ENCODE peak calls at places on chromosomes 4 and X, in ten cellular contexts. F is activated T-cell treated with anti-CD3 and anti-CD28 coated beads for 24 hours; V is ELR; T is lower leg skin; E is SIG-M5; X is OCI-M1; G is globus pallidus; N is COR-L47; R is activated CD8-positive, alpha-beta memory T cell treated with anti-CD3 and anti-CD28 coated beads, Interleukin-2, amount 50 U/mL, for 4 hours; U is fibroblast of pulmonary artery. P is an unnamed sample.

GRCh38 chr4:95181446-95182306 is 367.1 kb downstream of the UNC5C start:
- DNase-seq in T (no peak), E (no peak), X (peak), N (peak), V (no peak), U (peak), R (no peak), G (no peak), F (no peak), P (no peak)

GRCh38 chrX:21674430-21675186 is 16.5 kb upstream of the KLHL34 start:
- DNase-seq in G (no peak), U (no peak), T (no peak), E (no peak), V (no peak), N (no peak), X (no peak), R (no peak), F (no peak), P (no peak)

GRCh38 chr4:65943076-65943475 is 272.8 kb upstream of the EPHA5 start:
- DNase-seq in F (no peak), V (peak), U (peak), G (no peak), T (no peak), N (peak), R (no peak), X (no peak), E (no peak), P (no peak)

GRCh38 chrX:134171661-134172587 is 65.1 kb upstream of the CCDC160 start:
- DNase-seq in F (no peak), U (peak), X (peak), G (peak), R (peak), V (no peak), N (no peak), E (no peak), T (no peak), P (peak)

GRCh38 chr4:7411896-7412585 is 22.7 kb downstream of the PSAPL1 start:
- DNase-seq in G (no peak), V (no peak), T (peak), U (no peak), X (no peak), F (no peak), R (peak), N (no peak), E (no peak), P (no peak)

GRCh38 chr4:115107411-115107810 is 6.0 kb downstream of the NDST4 start:
- DNase-seq in N (no peak), U (no peak), R (no peak), X (no peak), G (no peak), V (no peak), E (no peak), F (no peak), T (no peak), P (no peak)

GRCh38 chrX:16882188-16882587 is 12.0 kb upstream of the RBBP7 start:
- DNase-seq in X (peak), E (no peak), R (no peak), F (no peak), N (peak), V (peak), T (no peak), G (no peak), U (peak), P (no peak)

GRCh38 chrX:48745222-48745621 is 16.3 kb upstream of the GLOD5 start:
- DNase-seq in V (no peak), T (no peak), U (no peak), G (no peak), N (no peak), E (no peak), R (no peak), X (no peak), F (no peak), P (no peak)

GRCh38 chr4:40454816-40455215 is 119.7 kb downstream of the CHRNA9 start:
- DNase-seq in F (no peak), N (no peak), G (no peak), T (no peak), E (no peak), R (no peak), X (no peak), U (peak), V (no peak), P (no peak)

GRCh38 chr4:118326585-118326984 is 26.2 kb downstream of the PRSS12 start:
- DNase-seq in U (no peak), X (peak), T (no peak), V (no peak), G (no peak), R (no peak), E (peak), F (no peak), N (no peak), P (no peak)

GRCh38 chr4:44727471-44727870 is 1.1 kb upstream of the GNPDA2 start:
- DNase-seq in N (no peak), X (no peak), R (no peak), T (no peak), V (no peak), U (no peak), F (no peak), G (no peak), E (no peak), P (no peak)

GRCh38 chr4:24966076-24966475 is 53.2 kb upstream of the CCDC149 start:
- DNase-seq in N (no peak), E (no peak), F (no peak), R (no peak), V (no peak), T (no peak), G (no peak), X (no peak), U (no peak), P (no peak)

GRCh38 chrX:150983526-150984163 is 510 bp downstream of the HMGB3 start:
- DNase-seq in R (no peak), U (no peak), V (no peak), T (no peak), N (no peak), X (no peak), G (no peak), E (no peak), F (no peak), P (no peak)

GRCh38 chr4:129264008-129264657 is 168.2 kb downstream of the C4orf33 start:
- DNase-seq in X (peak), N (no peak), F (no peak), V (peak), E (no peak), G (no peak), U (no peak), T (no peak), R (no peak), P (peak)

GRCh38 chr4:11468901-11469300 is 40.2 kb upstream of the HS3ST1 start:
- DNase-seq in E (no peak), X (no peak), R (no peak), F (no peak), T (no peak), G (no peak), V (no peak), U (no peak), N (no peak), P (no peak)

GRCh38 chr4:148447672-148448071 is 5.5 kb upstream of the NR3C2 start:
- DNase-seq in F (no peak), T (no peak), V (peak), E (no peak), X (peak), G (no peak), N (no peak), R (peak), U (peak), P (no peak)

GRCh38 chr4:98467627-98468072 is 190.8 kb downstream of the TSPAN5 start:
- DNase-seq in U (peak), G (peak), V (peak), T (peak), F (peak), E (no peak), X (peak), R (peak), N (peak), P (peak)

GRCh38 chr4:17562157-17562556 is 14.8 kb upstream of the LAP3 start:
- DNase-seq in N (no peak), G (no peak), T (no peak), R (no peak), U (no peak), V (no peak), X (peak), F (no peak), E (no peak), P (no peak)

GRCh38 chr4:174714393-174715211 is 114.4 kb downstream of the GLRA3 start:
- DNase-seq in V (peak), N (peak), E (no peak), F (no peak), T (no peak), U (peak), X (peak), R (peak), G (no peak), P (no peak)

GRCh38 chrX:146278381-146278780 is 460.8 kb downstream of the SLITRK2 start:
- DNase-seq in U (no peak), T (no peak), R (no peak), E (no peak), G (no peak), X (peak), V (no peak), N (no peak), F (no peak), P (no peak)

GRCh38 chr4:102725229-102725628 is 35.5 kb downstream of the MANBA start:
- DNase-seq in G (no peak), X (no peak), U (no peak), R (no peak), F (no peak), E (no peak), V (no peak), N (no peak), T (no peak), P (no peak)

GRCh38 chr4:141680060-141680459 is 43.7 kb downstream of the IL15 start:
- DNase-seq in F (no peak), R (no peak), T (no peak), E (no peak), G (no peak), X (peak), U (no peak), N (no peak), V (no peak), P (no peak)

GRCh38 chrX:65451663-65452062 is 82.9 kb downstream of the LAS1L start:
- DNase-seq in T (no peak), V (peak), F (no peak), N (no peak), U (peak), E (no peak), R (no peak), X (peak), G (no peak), P (no peak)

GRCh38 chr4:167428172-167428571 is 193.9 kb upstream of the SPOCK3 start:
- DNase-seq in R (no peak), U (peak), N (no peak), T (no peak), E (no peak), X (no peak), F (no peak), G (no peak), V (no peak), P (no peak)

GRCh38 chr4:183140911-183141320 is 41.9 kb downstream of the WWC2 start:
- DNase-seq in X (no peak), U (peak), F (no peak), N (no peak), G (no peak), E (no peak), T (no peak), R (no peak), V (peak), P (no peak)

GRCh38 chr4:57158221-57158620 is 48.0 kb upstream of the IGFBP7 start:
- DNase-seq in N (no peak), R (no peak), G (no peak), F (no peak), X (no peak), T (no peak), E (no peak), V (peak), U (peak), P (no peak)

GRCh38 chr4:186587416-186588018 is 32.1 kb upstream of the MTNR1A start:
- DNase-seq in F (peak), E (no peak), X (peak), N (peak), R (peak), T (peak), G (peak), V (peak), U (peak), P (peak)

GRCh38 chrX:13009256-13009655 is 34.3 kb downstream of the TMSB4X start:
- DNase-seq in X (no peak), N (no peak), E (no peak), G (no peak), U (no peak), V (no peak), R (no peak), T (no peak), F (no peak), P (no peak)

GRCh38 chr4:120718979-120719566 is 203.5 kb downstream of the PRDM5 start:
- DNase-seq in U (peak), T (no peak), R (no peak), X (peak), G (peak), V (peak), N (peak), E (peak), F (no peak), P (no peak)

GRCh38 chr4:174071591-174071990 is 211.9 kb downstream of the FBXO8 start:
- DNase-seq in T (no peak), R (no peak), U (peak), G (no peak), F (no peak), E (no peak), X (no peak), N (no peak), V (no peak), P (no peak)

GRCh38 chrX:86047174-86047991 is at the start of gene CHM:
- DNase-seq in G (peak), V (peak), F (peak), E (no peak), R (peak), T (peak), U (peak), N (no peak), X (no peak), P (peak)

GRCh38 chr4:48175328-48175727 is 41.3 kb upstream of the TXK start:
- DNase-seq in F (no peak), G (no peak), T (no peak), N (no peak), X (no peak), U (no peak), V (no peak), E (no peak), R (no peak), P (no peak)

GRCh38 chr4:75555294-75556164 is at the start of gene ODAPH:
- DNase-seq in G (no peak), V (peak), E (no peak), R (peak), F (peak), X (no peak), T (no peak), U (no peak), N (no peak), P (no peak)

GRCh38 chrX:17635231-17635630 is 102.1 kb upstream of the SCML1 start:
- DNase-seq in N (peak), X (no peak), R (no peak), E (no peak), F (no peak), G (no peak), U (peak), V (no peak), T (no peak), P (no peak)

GRCh38 chr4:17898553-17898952 is 87.8 kb downstream of the NCAPG start:
- DNase-seq in G (no peak), U (no peak), V (no peak), N (peak), R (no peak), E (no peak), F (no peak), X (no peak), T (no peak), P (no peak)

GRCh38 chr4:16225139-16225538 is 1.1 kb downstream of the TAPT1 start:
- DNase-seq in U (peak), F (no peak), N (no peak), R (no peak), E (peak), V (peak), G (no peak), X (peak), T (no peak), P (peak)

GRCh38 chr4:104491396-104491821 is 3.3 kb downstream of the CXXC4 start:
- DNase-seq in G (peak), N (peak), R (peak), U (peak), E (no peak), V (peak), T (peak), X (peak), F (no peak), P (no peak)

GRCh38 chrX:11266329-11266830 is 26.8 kb upstream of the AMELX start:
- DNase-seq in V (no peak), N (no peak), U (no peak), X (no peak), R (no peak), T (no peak), E (no peak), F (no peak), G (no peak), P (no peak)

P was measured in T-helper 1 cell.